ENCODE peak calls at places on chromosomes 1 and 21, in four cellular contexts. O is K562, L is HepG2, A is GM12878. V is an unnamed sample.

GRCh38 chr1:172907834-172908326 is 142.9 kb downstream of the TNFSF18 start:
- DNase-seq in O (no peak), L (no peak), A (no peak), V (no peak)

GRCh38 chr21:42460391-42461184 is 35.4 kb downstream of the RSPH1 start:
- DNase-seq in O (no peak), L (no peak), A (peak), V (no peak)

GRCh38 chr21:15976807-15977206 is 247.0 kb downstream of the USP25 start:
- DNase-seq in A (no peak), L (no peak), O (no peak), V (no peak)

GRCh38 chr1:6801998-6802397 is 16.7 kb downstream of the CAMTA1 start:
- DNase-seq in O (no peak), A (no peak), L (no peak), V (no peak)

GRCh38 chr1:206900149-206900548 is 2.9 kb downstream of the IL24 start:
- DNase-seq in A (no peak), O (no peak), L (no peak), V (no peak)

GRCh38 chr1:197521118-197521739 is 253.2 kb downstream of the CRB1 start:
- DNase-seq in A (no peak), O (peak), L (peak), V (peak)

GRCh38 chr1:208803371-208803811 is 559.2 kb upstream of the PLXNA2 start:
- DNase-seq in O (no peak), A (no peak), L (no peak), V (no peak)

GRCh38 chr1:209268479-209268878 is 315.0 kb upstream of the CAMK1G start:
- DNase-seq in O (no peak), L (no peak), A (no peak), V (no peak)

GRCh38 chr21:18030248-18030647 is 211.1 kb upstream of the C21orf91 start:
- DNase-seq in O (no peak), L (no peak), A (no peak), V (no peak)

GRCh38 chr1:3405974-3406867 is 48.2 kb upstream of the ARHGEF16 start:
- DNase-seq in L (no peak), O (no peak), A (no peak), V (no peak)

GRCh38 chr1:216523449-216524190 is 100.4 kb upstream of the USH2A start:
- DNase-seq in A (no peak), L (no peak), O (no peak), V (no peak)

GRCh38 chr1:206502813-206503212 is 4.5 kb upstream of the RASSF5 start:
- DNase-seq in O (no peak), L (no peak), A (no peak), V (no peak)

GRCh38 chr1:67711850-67712202 is 26.8 kb downstream of the GADD45A start:
- DNase-seq in A (no peak), L (no peak), O (peak), V (no peak)

GRCh38 chr1:20138346-20138745 is 777 bp upstream of the PLA2G2F start:
- DNase-seq in O (no peak), A (no peak), L (no peak), V (no peak)

GRCh38 chr1:167763525-167764220 is 41.9 kb downstream of the MPZL1 start:
- DNase-seq in A (no peak), L (no peak), O (no peak), V (no peak)

GRCh38 chr1:19661721-19662228 is 2.9 kb upstream of the HTR6 start:
- DNase-seq in A (no peak), L (no peak), O (peak), V (no peak)

GRCh38 chr21:45875881-45876280 is 105.7 kb upstream of the COL6A1 start:
- DNase-seq in A (no peak), O (no peak), L (no peak), V (no peak)

GRCh38 chr1:153818876-153819275 is 43.7 kb downstream of the SLC27A3 start:
- DNase-seq in O (no peak), L (no peak), A (no peak), V (no peak)

GRCh38 chr1:241265428-241265827 is 91.6 kb downstream of the RGS7 start:
- DNase-seq in L (no peak), O (no peak), A (no peak), V (no peak)

GRCh38 chr21:44437371-44437695 is 18.0 kb upstream of the LRRC3 start:
- DNase-seq in A (no peak), O (no peak), L (no peak), V (no peak)

GRCh38 chr1:154155282-154155681 is 409 bp upstream of the NUP210L start:
- DNase-seq in L (no peak), O (no peak), A (no peak), V (no peak)

GRCh38 chr1:205263580-205264190 is 35.9 kb downstream of the TMCC2 start:
- DNase-seq in O (peak), L (no peak), A (no peak), V (no peak)

GRCh38 chr1:147627435-147628110 is 42.8 kb downstream of the ACP6 start:
- DNase-seq in A (no peak), L (peak), O (peak), V (peak)

GRCh38 chr1:152926091-152926490 is 17.7 kb downstream of the IVL start:
- DNase-seq in O (peak), A (no peak), L (peak), V (no peak)

GRCh38 chr1:184060316-184060715 is 8.8 kb downstream of the TSEN15 start:
- DNase-seq in L (no peak), A (no peak), O (no peak), V (no peak)

GRCh38 chr21:34524671-34525601 is 12.9 kb upstream of the KCNE1 start:
- DNase-seq in L (no peak), O (no peak), A (no peak), V (no peak)

GRCh38 chr1:186974774-186975181 is 146.0 kb downstream of the PLA2G4A start:
- DNase-seq in O (no peak), L (no peak), A (no peak), V (no peak)

GRCh38 chr1:205448540-205449253 is 7.1 kb downstream of the BLACAT1 start:
- DNase-seq in O (no peak), L (no peak), A (no peak), V (no peak)

GRCh38 chr1:53548031-53548491 is 88.9 kb downstream of the DMRTB1 start:
- DNase-seq in O (no peak), L (no peak), A (no peak), V (no peak)

GRCh38 chr1:98975113-98975512 is 29.5 kb downstream of the PLPPR5 start:
- DNase-seq in L (peak), A (no peak), O (no peak), V (no peak)

GRCh38 chr1:173050865-173051264 is at the start of gene TNFSF18:
- DNase-seq in O (no peak), A (no peak), L (no peak), V (no peak)

GRCh38 chr1:114455102-114455785 is 55.8 kb downstream of the TRIM33 start:
- DNase-seq in O (peak), L (no peak), A (no peak), V (no peak)

GRCh38 chr1:160007577-160008200 is 24.1 kb downstream of the PIGM start:
- DNase-seq in A (no peak), L (peak), O (peak), V (peak)

GRCh38 chr1:17545354-17545753 is 5.9 kb downstream of the ARHGEF10L start:
- DNase-seq in L (no peak), O (no peak), A (no peak), V (no peak)

GRCh38 chr1:150110066-150110465 is 39.6 kb upstream of the PLEKHO1 start:
- DNase-seq in O (no peak), A (no peak), L (no peak), V (no peak)

GRCh38 chr1:3595949-3596348 is 15.4 kb downstream of the MEGF6 start:
- DNase-seq in O (no peak), A (no peak), L (no peak), V (no peak)

GRCh38 chr1:94283462-94283861 is 46.1 kb upstream of the ARHGAP29 start:
- DNase-seq in A (no peak), O (no peak), L (no peak), V (no peak)

GRCh38 chr21:45560106-45561021 is 18.1 kb upstream of the SLC19A1 start:
- DNase-seq in O (no peak), A (no peak), L (no peak), V (no peak)

GRCh38 chr1:215228193-215228592 is 145.7 kb downstream of the KCNK2 start:
- DNase-seq in A (no peak), L (no peak), O (no peak), V (no peak)

GRCh38 chr1:91609571-91609970 is 108.9 kb downstream of the CDC7 start:
- DNase-seq in O (no peak), A (no peak), L (no peak), V (no peak)
- TF ChIP-seq TARDBP in O (no peak), A (no peak), L (no peak), V (no peak)

DNA sequence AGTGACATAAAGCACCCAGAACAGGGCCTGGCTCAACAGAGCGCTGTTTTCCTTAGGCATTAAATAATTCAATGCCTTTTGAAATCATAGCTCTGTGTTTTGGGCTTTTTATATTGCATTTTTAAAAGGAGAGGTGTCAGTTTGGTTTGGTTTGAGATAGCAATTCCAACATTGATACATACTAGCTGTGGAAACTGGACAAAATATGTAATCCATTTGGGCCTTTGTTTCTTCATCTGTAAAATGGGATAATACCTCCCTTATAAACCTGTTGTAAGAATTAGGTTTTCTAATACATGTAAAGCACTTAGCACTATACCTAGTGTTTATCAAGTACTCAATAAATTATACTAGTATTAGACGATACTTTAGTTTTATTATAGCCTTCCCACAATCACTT is 8.7 kb upstream of the RAB4A start:
- DNase-seq in L (no peak), A (no peak), O (no peak), V (no peak)
- TF ChIP-seq TARDBP in L (no peak), A (no peak), O (no peak), V (no peak)

DNA sequence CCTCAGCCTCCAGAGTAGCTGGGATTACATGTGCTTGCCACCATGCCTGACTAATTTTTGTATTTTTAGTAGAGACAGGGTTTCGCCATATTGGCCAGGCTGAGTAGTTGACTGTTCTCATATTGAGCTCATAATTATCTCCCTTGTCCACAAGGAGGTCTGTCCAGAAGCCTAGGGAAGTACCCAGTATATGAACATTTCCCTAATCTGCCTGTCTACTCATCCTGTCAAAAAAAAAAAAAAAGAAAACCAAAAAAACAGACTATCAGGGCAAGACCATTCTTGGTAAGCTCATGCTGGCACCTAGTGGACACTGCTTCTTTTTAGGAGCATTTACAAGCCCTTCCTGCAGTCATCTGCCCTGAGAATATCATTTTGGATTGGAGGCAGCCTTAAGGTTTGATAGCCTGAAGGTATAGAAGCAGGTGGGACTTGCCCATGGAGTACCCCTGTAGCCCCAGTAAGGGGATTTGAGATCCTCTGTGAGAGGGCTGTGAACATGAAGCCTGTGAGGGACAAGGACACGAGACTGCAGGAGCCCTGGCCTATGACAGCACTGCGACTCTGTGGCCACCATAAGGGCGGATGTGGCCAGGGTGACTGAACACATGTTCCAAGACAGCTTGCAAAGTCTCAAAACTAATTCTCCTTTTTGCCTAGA is 10.8 kb upstream of the DUSP12 start:
- DNase-seq in L (peak), O (peak), A (peak), V (peak)
- TF ChIP-seq TARDBP in L (no peak), O (no peak), A (no peak), V (no peak)

GRCh38 chr1:227378876-227379554 is 60.7 kb upstream of the CDC42BPA start:
- DNase-seq in L (no peak), A (no peak), O (peak), V (no peak)
- TF ChIP-seq TARDBP in L (no peak), A (no peak), O (no peak), V (no peak)

DNA sequence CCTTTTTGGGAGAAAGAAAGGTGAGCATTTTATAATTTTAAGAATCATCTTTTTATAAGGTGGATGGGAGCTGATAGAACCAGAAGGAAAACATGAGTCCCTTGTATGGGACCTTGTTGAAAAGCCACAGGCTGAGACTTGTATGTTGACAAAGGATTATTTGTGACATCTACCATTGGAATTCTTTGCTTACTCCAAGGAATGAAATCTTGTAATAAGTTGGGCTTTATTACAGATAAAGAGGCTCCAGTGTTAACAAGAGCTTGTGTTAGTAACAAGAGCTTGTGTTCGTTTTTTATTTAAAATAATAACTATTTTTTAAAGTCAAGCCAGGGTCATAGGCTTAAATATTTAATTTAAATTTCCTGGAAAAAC is 201.1 kb upstream of the CHRM3 start:
- DNase-seq in A (no peak), O (no peak), L (no peak), V (no peak)
- TF ChIP-seq TARDBP in A (no peak), O (no peak), L (no peak), V (no peak)

GRCh38 chr1:201468501-201468843 is 516 bp downstream of the PHLDA3 start:
- DNase-seq in L (no peak), O (no peak), A (no peak), V (peak)
- TF ChIP-seq TARDBP in L (no peak), O (no peak), A (no peak), V (no peak)

DNA sequence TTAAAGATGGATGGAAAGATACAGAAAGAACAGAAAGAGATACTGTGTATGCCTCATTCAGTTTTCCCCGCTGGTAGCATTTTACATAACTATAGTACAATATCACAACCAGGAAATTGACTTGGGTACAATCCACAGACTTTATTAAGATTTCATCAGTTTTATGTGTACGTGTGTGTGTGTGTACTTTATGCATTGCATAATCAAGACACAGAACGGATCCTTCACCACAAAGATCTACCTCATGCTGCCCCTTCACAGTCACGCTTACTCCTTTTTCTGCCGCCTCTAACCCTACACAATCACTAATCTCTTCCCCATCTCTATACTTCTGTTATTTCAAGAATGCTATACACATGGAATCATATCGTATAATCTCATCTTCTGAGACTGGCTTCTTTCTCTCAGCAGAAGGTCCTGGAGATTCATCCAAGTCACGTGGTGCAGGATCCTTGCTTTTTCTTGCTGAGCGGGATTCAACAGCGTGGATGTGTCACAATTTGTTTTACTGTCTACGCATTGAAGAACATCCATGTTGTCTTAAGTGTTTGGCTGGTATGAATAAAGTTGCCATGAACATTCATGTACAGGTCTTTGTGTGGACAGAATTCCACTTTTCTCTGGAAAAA is 76.7 kb downstream of the SLC35F3 start:
- DNase-seq in L (no peak), A (no peak), O (no peak), V (no peak)
- TF ChIP-seq TARDBP in L (no peak), A (no peak), O (no peak), V (no peak)

V was measured in HEK293T.